ENCODE peak calls at places on chromosome 19, in nine cellular contexts. T, L, S, Z, A, G, J, W and I are unnamed samples.

GRCh38 chr19:1259206-1259872 is 9.8 kb upstream of the CIRBP start:
- DNase-seq in W (peak), Z (peak), L (peak), J (no peak), G (peak), T (no peak), A (peak), S (peak), I (no peak)

GRCh38 chr19:34675919-34676318 is 1.0 kb downstream of the SCGB2B2 start:
- DNase-seq in L (no peak), S (no peak), Z (no peak), T (no peak), G (no peak), A (no peak), W (no peak), J (no peak), I (no peak)

GRCh38 chr19:46022431-46023310 is at the start of gene PGLYRP1:
- DNase-seq in W (no peak), T (no peak), Z (no peak), J (no peak), S (no peak), G (no peak), A (no peak), L (no peak), I (no peak)

GRCh38 chr19:19120308-19121156 is 17.7 kb downstream of the TMEM161A start:
- DNase-seq in J (peak), A (peak), L (no peak), W (no peak), T (no peak), Z (peak), G (peak), S (peak), I (peak)

GRCh38 chr19:16441661-16442071 is 30.1 kb downstream of the EPS15L1 start:
- DNase-seq in J (no peak), Z (peak), A (no peak), S (peak), G (peak), W (no peak), L (no peak), T (no peak), I (peak)

GRCh38 chr19:7637374-7638256 is 705 bp downstream of the STXBP2 start:
- DNase-seq in J (no peak), G (peak), L (no peak), Z (no peak), S (peak), T (no peak), W (no peak), A (peak), I (no peak)

GRCh38 chr19:55341191-55342043 is 1.7 kb downstream of the KMT5C start:
- DNase-seq in G (peak), L (peak), J (peak), T (peak), A (peak), S (peak), W (peak), Z (peak), I (peak)

GRCh38 chr19:16654621-16655020 is 5.3 kb downstream of the SMIM7 start:
- DNase-seq in L (no peak), T (no peak), G (no peak), S (no peak), Z (no peak), W (no peak), J (no peak), A (peak), I (no peak)

GRCh38 chr19:21584532-21584931 is 79.1 kb downstream of the ZNF429 start:
- DNase-seq in G (no peak), L (no peak), W (no peak), Z (no peak), S (no peak), A (no peak), T (no peak), J (no peak), I (no peak)

GRCh38 chr19:19606021-19606420 is 12.5 kb downstream of the PBX4 start:
- DNase-seq in L (no peak), G (no peak), S (peak), A (no peak), Z (no peak), J (no peak), W (no peak), T (no peak), I (no peak)

GRCh38 chr19:52600639-52601024 is 30.5 kb downstream of the ZNF701 start:
- DNase-seq in S (peak), L (no peak), G (no peak), W (no peak), A (no peak), J (no peak), T (no peak), Z (no peak), I (peak)

GRCh38 chr19:49016067-49016839 is 638 bp downstream of the LHB start:
- DNase-seq in W (no peak), T (no peak), A (no peak), J (no peak), S (no peak), G (no peak), L (no peak), Z (no peak), I (no peak)

DNA sequence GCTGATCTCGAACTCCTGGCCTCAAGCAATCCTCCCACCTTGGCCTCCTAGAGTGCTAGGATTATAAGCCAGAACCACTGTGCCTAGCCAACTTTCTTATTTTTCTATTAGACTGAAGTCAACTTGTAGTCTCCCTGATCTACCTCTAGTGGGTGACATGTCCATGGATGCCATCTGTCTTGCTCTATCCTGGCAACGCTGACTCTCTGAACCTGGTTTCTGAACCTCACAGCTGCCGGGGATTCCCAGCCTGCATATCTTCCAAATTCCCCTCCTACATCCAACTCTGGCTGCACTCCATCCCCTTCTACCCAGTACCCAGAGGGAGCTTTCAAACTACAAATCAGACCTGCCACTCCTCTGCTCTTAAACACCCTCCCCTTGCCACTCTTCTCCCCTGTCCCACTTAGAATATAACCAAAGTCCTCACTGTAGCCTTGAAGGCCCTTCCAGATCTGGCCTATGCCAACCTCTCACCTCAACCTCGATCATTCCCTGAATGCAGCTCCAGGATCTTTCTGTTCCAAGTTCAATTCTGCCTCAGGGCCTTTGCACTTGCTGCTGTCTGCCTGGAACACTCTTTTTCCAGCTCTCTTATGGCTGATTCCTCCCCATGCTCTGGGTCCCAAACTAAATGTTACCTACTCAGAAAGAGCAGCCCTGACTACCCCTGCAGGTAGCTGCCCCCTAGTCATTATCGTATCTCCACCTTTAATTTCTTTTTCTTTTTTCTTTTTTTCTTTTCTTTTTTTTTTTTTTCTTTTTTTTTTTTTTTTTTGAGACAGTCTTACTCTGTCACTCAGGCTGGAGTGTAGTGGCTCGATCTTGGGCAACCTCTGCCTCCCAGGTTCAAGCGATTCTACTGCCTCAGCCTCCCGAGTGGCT is 2.2 kb downstream of the CLIP3 start:
- DNase-seq in L (no peak), G (no peak), W (no peak), S (no peak), J (no peak), Z (no peak), A (peak), T (no peak), I (no peak)
- TF ChIP-seq CTCF in L (no peak), G (no peak), W (no peak), S (no peak), J (no peak), Z (peak), A (peak), T (no peak), I (no peak)

GRCh38 chr19:42176990-42177685 is 40.3 kb downstream of the DEDD2 start:
- DNase-seq in L (peak), T (peak), A (peak), G (peak), S (peak), J (peak), Z (peak), W (peak), I (peak)
- TF ChIP-seq CTCF in L (no peak), T (no peak), A (peak), G (peak), S (peak), J (peak), Z (peak), W (peak), I (peak)

GRCh38 chr19:54189020-54189667 is at the start of gene MBOAT7:
- DNase-seq in J (no peak), Z (no peak), T (no peak), W (no peak), L (no peak), G (no peak), S (no peak), A (no peak), I (peak)
- TF ChIP-seq CTCF in J (peak), Z (no peak), T (peak), W (peak), L (no peak), G (peak), S (no peak), A (no peak), I (peak)

GRCh38 chr19:10562609-10563008 is 3.2 kb downstream of the KRI1 start:
- DNase-seq in A (no peak), S (no peak), L (no peak), J (no peak), T (no peak), Z (no peak), G (no peak), W (no peak), I (no peak)

GRCh38 chr19:10566408-10566657 is 523 bp upstream of the KRI1 start:
- DNase-seq in T (no peak), J (no peak), A (no peak), Z (no peak), G (no peak), S (no peak), W (no peak), L (no peak), I (no peak)

GRCh38 chr19:10566658-10567410 is 1.0 kb upstream of the KRI1 start:
- DNase-seq in J (no peak), T (no peak), Z (no peak), G (no peak), W (no peak), L (no peak), A (no peak), S (peak), I (no peak)

GRCh38 chr19:10565567-10566407 is at the start of gene KRI1:
- DNase-seq in G (peak), Z (peak), A (peak), J (peak), L (peak), S (peak), T (peak), W (peak), I (peak)

DNA sequence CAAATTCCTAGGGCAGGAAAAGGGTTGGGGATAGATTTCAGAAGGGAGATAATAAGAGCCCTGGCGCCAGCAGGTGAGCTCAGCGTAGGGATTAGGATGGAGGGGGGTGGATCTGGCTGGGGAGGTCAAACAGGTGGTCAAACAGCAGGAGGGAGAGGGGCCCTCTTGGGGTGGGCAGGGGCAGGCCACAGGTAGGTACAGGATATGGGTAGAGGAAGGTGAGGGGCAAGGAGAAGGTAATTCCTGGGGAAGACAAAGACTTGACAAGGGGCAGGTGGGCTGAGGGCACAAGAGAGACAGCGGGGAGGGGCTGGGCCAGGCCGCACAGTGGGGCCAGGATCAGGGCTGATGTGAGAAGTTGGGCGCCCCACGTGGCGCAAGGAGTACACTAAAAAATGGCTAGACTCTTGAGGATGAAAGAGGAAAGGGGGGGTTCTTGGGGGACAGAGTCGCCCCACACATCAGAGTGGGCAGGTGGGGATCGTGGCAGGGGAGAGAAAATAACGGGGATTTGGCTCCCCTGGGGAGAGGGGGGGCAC is 713 bp downstream of the KRI1 start:
- DNase-seq in L (no peak), A (peak), W (peak), J (peak), S (peak), Z (peak), T (no peak), G (peak), I (peak)
- TF ChIP-seq CTCF in L (no peak), A (peak), W (no peak), J (peak), S (peak), Z (peak), T (peak), G (peak), I (no peak)

DNA sequence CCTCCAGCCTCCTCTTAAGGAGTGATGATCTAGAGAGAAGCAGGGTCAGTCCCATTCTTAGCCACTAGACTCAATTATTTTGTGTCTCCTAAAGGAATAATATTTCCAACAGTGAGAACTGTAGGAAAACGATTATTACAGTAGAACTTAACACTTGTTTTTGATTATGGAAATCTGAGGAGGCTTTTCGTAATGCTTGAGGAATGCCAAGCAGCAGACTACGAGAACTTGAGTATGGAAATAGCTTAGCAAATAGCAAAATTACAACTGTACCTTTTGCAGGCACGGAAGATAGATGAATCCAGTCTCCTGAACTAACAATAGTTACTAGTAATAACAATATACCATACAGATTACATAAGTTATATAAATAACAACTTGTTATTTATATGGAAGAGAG is 12.2 kb downstream of the BRD4 start:
- DNase-seq in T (no peak), A (peak), G (no peak), Z (no peak), S (no peak), J (no peak), L (no peak), W (no peak), I (no peak)
- TF ChIP-seq CTCF in T (no peak), A (no peak), G (no peak), Z (no peak), S (no peak), J (no peak), L (no peak), W (no peak), I (no peak)

DNA sequence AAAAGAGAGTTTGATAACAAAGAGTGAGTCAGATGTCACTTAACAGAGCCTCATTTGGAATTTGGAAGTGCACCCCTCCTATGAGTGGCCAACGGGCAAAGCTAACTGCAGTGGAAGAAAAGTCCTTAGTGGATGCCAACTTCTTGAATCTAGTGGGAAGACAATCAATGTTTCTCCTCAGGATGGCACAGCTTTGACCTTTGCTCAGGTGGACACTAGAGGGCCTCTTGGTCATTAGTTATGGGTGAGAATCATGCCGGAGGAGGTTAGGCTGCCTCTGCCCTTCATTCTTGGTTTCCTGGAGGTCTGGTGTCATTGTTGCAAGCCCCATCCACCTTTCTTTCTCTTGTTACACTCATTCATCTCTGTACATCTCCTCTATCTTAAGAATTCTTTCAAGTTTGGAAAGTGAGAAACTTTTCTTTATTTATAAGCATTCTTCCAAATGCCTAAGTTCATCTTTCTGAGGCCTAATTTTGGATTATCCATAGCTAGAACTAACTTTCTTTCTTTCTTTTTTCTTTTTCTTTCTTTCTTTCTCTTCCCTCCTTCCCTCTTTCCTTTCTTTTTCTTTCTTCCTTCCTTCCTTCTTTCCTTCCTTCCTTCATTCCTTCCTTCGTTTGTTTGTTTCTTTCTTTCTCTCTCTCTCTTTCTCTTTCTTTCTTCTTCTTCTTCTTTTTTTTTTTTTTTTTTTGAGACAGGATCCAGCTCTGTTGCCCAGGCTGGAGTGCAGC is 327.2 kb upstream of the TSHZ3 start:
- DNase-seq in G (peak), L (no peak), A (no peak), Z (no peak), W (no peak), T (no peak), S (peak), J (no peak), I (no peak)
- TF ChIP-seq CTCF in G (peak), L (no peak), A (no peak), Z (peak), W (peak), T (no peak), S (peak), J (no peak), I (peak)